ENCODE peak calls at places on chromosomes 7 and 10, in six cellular contexts. G is astrocyte of the spinal cord, F is AG09309, A is AG10803, H is GM23338, K is RWPE1. N is an unnamed sample.

GRCh38 chr7:130894146-130895005 is 160.4 kb upstream of the KLF14 start:
- DNase-seq in G (peak; percentile 87), F (no peak), A (no peak), H (no peak), K (no peak), N (no peak)

GRCh38 chr7:46201966-46202365 is 280.9 kb upstream of the IGFBP3 start:
- DNase-seq in G (no peak), F (no peak), A (no peak), H (no peak), K (no peak), N (no peak)

GRCh38 chr10:114064151-114065045 is 20.7 kb downstream of the ADRB1 start:
- DNase-seq in G (no peak), F (no peak), A (no peak), H (no peak), K (no peak), N (no peak)

GRCh38 chr10:120963053-120963533 is 111.9 kb downstream of the WDR11 start:
- DNase-seq in G (no peak), F (no peak), A (no peak), H (peak; percentile 76), K (peak; percentile 53), N (peak; percentile 58)

GRCh38 chr7:98351136-98351535 is 49.8 kb downstream of the BAIAP2L1 start:
- DNase-seq in G (no peak), F (no peak), A (no peak), H (no peak), K (no peak), N (no peak)

GRCh38 chr7:39005461-39005860 is 27.8 kb downstream of the POU6F2 start:
- DNase-seq in G (no peak), F (no peak), A (no peak), H (no peak), K (no peak), N (no peak)

GRCh38 chr7:82624337-82624736 is 180.8 kb upstream of the CACNA2D1 start:
- DNase-seq in G (peak; percentile 95), F (peak; percentile 86), A (peak; percentile 84), H (no peak), K (no peak), N (peak; percentile 6)

GRCh38 chr7:33893377-33893776 is 12.0 kb upstream of the BMPER start:
- DNase-seq in G (no peak), F (no peak), A (no peak), H (no peak), K (no peak), N (peak; percentile 46)

GRCh38 chr10:103276941-103277712 is at the start of gene INA:
- DNase-seq in G (peak; percentile 29), F (no peak), A (peak; percentile 33), H (peak; percentile 88), K (peak; percentile 55), N (peak; percentile 59)

GRCh38 chr10:89279449-89279869 is 22.4 kb upstream of the IFIT2 start:
- DNase-seq in G (peak; percentile 22), F (no peak), A (peak; percentile 33), H (no peak), K (peak; percentile 74), N (peak; percentile 53)

GRCh38 chr7:111741811-111742240 is 179.5 kb upstream of the IMMP2L start:
- DNase-seq in G (peak; percentile 84), F (no peak), A (peak; percentile 70), H (peak; percentile 92), K (peak; percentile 77), N (peak; percentile 85)

GRCh38 chr7:137978464-137979237 is 23.2 kb downstream of the CREB3L2 start:
- DNase-seq in G (peak; percentile 97), F (peak; percentile 86), A (peak; percentile 91), H (no peak), K (peak; percentile 78), N (peak; percentile 70)

GRCh38 chr10:88851706-88852105 is at the start of gene ANKRD22:
- DNase-seq in G (peak; percentile 50), F (no peak), A (peak; percentile 42), H (peak; percentile 53), K (peak; percentile 94), N (peak; percentile 99)

GRCh38 chr7:106775552-106775936 is 89.5 kb upstream of the PIK3CG start:
- DNase-seq in G (peak; percentile 85), F (peak; percentile 37), A (peak; percentile 64), H (no peak), K (peak; percentile 75), N (peak; percentile 80)

GRCh38 chr10:103890194-103890658 is 27.8 kb downstream of the STN1 start:
- DNase-seq in G (no peak), F (no peak), A (no peak), H (no peak), K (peak; percentile 50), N (peak; percentile 96)

GRCh38 chr7:65924193-65924592 is 51.3 kb downstream of the VKORC1L1 start:
- DNase-seq in G (no peak), F (no peak), A (no peak), H (no peak), K (no peak), N (no peak)

GRCh38 chr10:69124558-69125121 is 662 bp downstream of the VPS26A start:
- DNase-seq in G (peak; percentile 54), F (no peak), A (peak; percentile 61), H (peak; percentile 69), K (peak; percentile 62), N (peak; percentile 81)

GRCh38 chr10:87658383-87658795 is 1.3 kb upstream of the PAPSS2 start:
- DNase-seq in G (peak; percentile 26), F (no peak), A (no peak), H (no peak), K (no peak), N (peak; percentile 23)

GRCh38 chr10:6133331-6134098 is 44.7 kb downstream of the RBM17 start:
- DNase-seq in G (no peak), F (no peak), A (no peak), H (peak; percentile 57), K (no peak), N (no peak)

GRCh38 chr7:127976056-127976455 is 55.2 kb downstream of the LRRC4 start:
- DNase-seq in G (peak; percentile 12), F (no peak), A (no peak), H (no peak), K (no peak), N (peak; percentile 77)

GRCh38 chr7:139598642-139599041 is 75.2 kb downstream of the CLEC2L start:
- DNase-seq in G (no peak), F (no peak), A (no peak), H (no peak), K (no peak), N (peak; percentile 47)

GRCh38 chr10:91528768-91529167 is 104.1 kb downstream of the PPP1R3C start:
- DNase-seq in G (no peak), F (no peak), A (no peak), H (no peak), K (no peak), N (no peak)

GRCh38 chr10:78777466-78778256 is 291.1 kb upstream of the ZMIZ1 start:
- DNase-seq in G (peak; percentile 64), F (peak; percentile 60), A (peak; percentile 76), H (no peak), K (no peak), N (no peak)

GRCh38 chr7:131108212-131108980 is 219.3 kb upstream of the MKLN1 start:
- DNase-seq in G (peak; percentile 20), F (no peak), A (peak; percentile 58), H (no peak), K (no peak), N (no peak)

GRCh38 chr7:138618506-138618905 is 82.7 kb downstream of the SVOPL start:
- DNase-seq in G (no peak), F (no peak), A (no peak), H (no peak), K (no peak), N (no peak)

GRCh38 chr7:152597514-152597913 is 78.4 kb downstream of the XRCC2 start:
- DNase-seq in G (no peak), F (no peak), A (peak; percentile 20), H (no peak), K (no peak), N (no peak)

GRCh38 chr7:104922187-104923009 is 91.6 kb upstream of the KMT2E start:
- DNase-seq in G (no peak), F (no peak), A (peak; percentile 28), H (no peak), K (no peak), N (no peak)

GRCh38 chr7:107614425-107614824 is 34.4 kb downstream of the BCAP29 start:
- DNase-seq in G (peak; percentile 61), F (peak; percentile 69), A (peak; percentile 89), H (no peak), K (peak; percentile 13), N (peak; percentile 66)

DNA sequence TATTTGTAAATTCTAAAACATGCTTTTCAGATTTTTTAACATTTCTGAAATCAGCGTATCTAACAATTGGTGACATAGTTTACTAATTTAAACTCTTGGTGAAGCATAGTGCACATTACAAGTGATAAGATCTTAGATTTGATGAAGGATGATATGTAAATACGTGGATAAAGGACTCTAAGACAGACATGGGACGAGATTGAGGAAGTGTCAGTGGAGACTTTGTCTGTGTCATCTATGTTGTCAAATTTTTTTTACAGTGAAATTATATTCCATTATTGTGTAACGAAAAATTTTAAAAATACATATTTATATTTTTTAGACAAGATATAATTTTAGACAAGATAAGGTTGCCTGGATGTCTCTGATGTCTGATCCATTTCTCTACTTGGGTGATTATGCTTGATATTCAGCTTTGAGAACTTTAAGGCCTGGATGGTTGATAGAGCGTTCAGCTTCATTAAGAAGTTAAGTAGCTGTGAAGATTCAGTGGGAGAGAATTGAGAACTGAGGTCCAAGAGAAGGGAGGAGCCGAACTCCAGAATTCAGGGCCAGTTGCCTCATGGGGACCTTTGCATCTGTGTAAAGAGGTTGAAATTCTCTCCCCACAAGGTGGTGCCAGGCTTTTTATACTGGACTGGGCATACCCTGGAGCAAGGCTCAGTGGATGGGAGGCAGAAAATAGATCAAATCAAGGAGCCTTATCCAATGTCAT is 62.7 kb downstream of the KAT6B start:
- DNase-seq in G (no peak), F (no peak), A (no peak), H (peak; percentile 29), K (peak; percentile 23), N (peak; percentile 15)
- TF ChIP-seq CTCF in G (no peak), F (peak; percentile 31), A (peak; percentile 22), H (peak; percentile 20), K (no peak), N (peak; percentile 14)

GRCh38 chr10:18793951-18794350 is 134.7 kb downstream of the ARL5B start:
- DNase-seq in G (peak; percentile 16), F (no peak), A (peak; percentile 11), H (peak; percentile 54), K (peak; percentile 4), N (peak; percentile 15)
- TF ChIP-seq CTCF in G (peak; percentile 47), F (peak; percentile 21), A (peak; percentile 47), H (peak; percentile 61), K (peak; percentile 29), N (peak; percentile 38)

GRCh38 chr10:96491303-96491702 is 22.4 kb downstream of the TLL2 start:
- DNase-seq in G (no peak), F (no peak), A (no peak), H (peak; percentile 50), K (peak; percentile 64), N (peak; percentile 57)
- TF ChIP-seq CTCF in G (peak; percentile 14), F (peak; percentile 15), A (peak; percentile 28), H (peak; percentile 68), K (peak; percentile 32), N (peak; percentile 53)

DNA sequence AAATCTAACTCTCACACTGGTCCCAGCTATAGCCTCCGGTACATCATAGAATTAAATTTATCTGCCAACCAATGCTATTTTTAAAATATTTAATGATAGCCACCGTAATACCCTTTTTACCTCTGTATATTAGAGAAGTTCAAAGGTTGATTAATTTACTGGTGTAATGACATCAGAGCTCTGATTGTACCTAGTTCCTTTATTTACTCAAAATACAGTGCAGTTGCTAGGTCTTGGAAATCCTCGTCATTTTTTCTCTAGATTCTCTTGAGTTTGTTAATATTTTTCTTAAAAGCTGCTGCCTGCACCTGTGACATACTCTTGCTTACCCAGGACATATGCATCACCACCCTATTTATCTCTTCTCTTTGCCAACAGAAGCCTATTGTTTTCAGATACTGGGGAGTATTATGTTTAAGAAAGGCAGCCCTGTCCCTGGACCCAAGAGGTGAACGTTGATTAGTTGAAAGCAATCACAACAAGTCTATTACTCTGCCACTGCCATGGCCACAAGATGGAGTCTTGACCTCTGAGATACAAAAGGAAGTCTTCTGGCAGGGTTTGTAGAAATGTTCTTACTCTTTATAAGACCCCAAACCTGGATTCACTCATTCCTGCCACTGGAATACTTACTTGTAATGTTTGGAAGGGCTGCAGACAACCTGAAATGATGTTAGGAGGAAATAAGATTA is 25.6 kb upstream of the TMEM26 start:
- DNase-seq in G (no peak), F (no peak), A (no peak), H (peak; percentile 11), K (no peak), N (peak; percentile 10)
- TF ChIP-seq CTCF in G (no peak), F (peak; percentile 22), A (peak; percentile 7), H (no peak), K (no peak), N (no peak)

N was measured in epithelial cell of esophagus.